ENCODE peak calls at places on chromosomes 2 and 18, in six cellular contexts. W is spleen, P is K562, L is stomach, M is GM23338, G is sigmoid colon. Z is an unnamed sample.

GRCh38 chr2:237640493-237640998 is 13.2 kb downstream of the LRRFIP1 start:
- DNase-seq in W (no peak), P (no peak), L (no peak), M (no peak), G (no peak), Z (no peak)

GRCh38 chr18:22124970-22125369 is 44.4 kb upstream of the GATA6 start:
- DNase-seq in W (no peak), P (no peak), L (no peak), M (no peak), G (no peak), Z (no peak)

GRCh38 chr2:40540026-40540425 is 88.1 kb upstream of the SLC8A1 start:
- DNase-seq in W (no peak), P (no peak), L (no peak), M (no peak), G (no peak), Z (no peak)

GRCh38 chr2:190649035-190649797 is at the start of gene NAB1:
- DNase-seq in W (peak; percentile 95), P (peak; percentile 35), L (peak; percentile 45), M (peak; percentile 72), G (peak; percentile 82), Z (peak; percentile 40)

GRCh38 chr18:50816767-50817166 is 3.0 kb downstream of the MRO start:
- DNase-seq in W (no peak), P (no peak), L (no peak), M (peak; percentile 46), G (no peak), Z (no peak)

GRCh38 chr2:225040862-225041209 is 1.4 kb downstream of the DOCK10 start:
- DNase-seq in W (peak; percentile 75), P (no peak), L (no peak), M (no peak), G (no peak), Z (no peak)

GRCh38 chr2:220181158-220181557 is 553.7 kb downstream of the SLC4A3 start:
- DNase-seq in W (no peak), P (no peak), L (no peak), M (no peak), G (no peak), Z (no peak)

GRCh38 chr2:147884796-147885195 is 40.0 kb downstream of the ACVR2A start:
- DNase-seq in W (no peak), P (no peak), L (no peak), M (no peak), G (no peak), Z (no peak)

GRCh38 chr2:20182241-20182931 is 42.5 kb downstream of the SDC1 start:
- DNase-seq in W (peak; percentile 59), P (peak; percentile 82), L (peak; percentile 95), M (no peak), G (peak; percentile 45), Z (peak; percentile 53)

GRCh38 chr2:172207916-172208315 is 105.2 kb upstream of the DLX2 start:
- DNase-seq in W (no peak), P (no peak), L (no peak), M (no peak), G (no peak), Z (no peak)

GRCh38 chr2:53584986-53585385 is 182.6 kb upstream of the CHAC2 start:
- DNase-seq in W (no peak), P (no peak), L (no peak), M (no peak), G (no peak), Z (no peak)

GRCh38 chr2:127216593-127216992 is 3.5 kb downstream of the CYP27C1 start:
- DNase-seq in W (no peak), P (no peak), L (no peak), M (no peak), G (no peak), Z (no peak)

GRCh38 chr2:85525567-85525966 is 13.4 kb upstream of the MAT2A start:
- DNase-seq in W (no peak), P (no peak), L (no peak), M (no peak), G (no peak), Z (no peak)

GRCh38 chr18:71849407-71849806 is 694.7 kb downstream of the CBLN2 start:
- DNase-seq in W (no peak), P (no peak), L (no peak), M (peak; percentile 3), G (no peak), Z (no peak)

GRCh38 chr2:69577467-69578200 is 65.9 kb downstream of the AAK1 start:
- DNase-seq in W (no peak), P (no peak), L (no peak), M (no peak), G (no peak), Z (no peak)

GRCh38 chr2:204896146-204896545 is 350.9 kb downstream of the PARD3B start:
- DNase-seq in W (no peak), P (no peak), L (no peak), M (no peak), G (no peak), Z (no peak)

GRCh38 chr2:175076272-175076671 is 71.1 kb upstream of the CHN1 start:
- DNase-seq in W (no peak), P (no peak), L (no peak), M (no peak), G (no peak), Z (no peak)

DNA sequence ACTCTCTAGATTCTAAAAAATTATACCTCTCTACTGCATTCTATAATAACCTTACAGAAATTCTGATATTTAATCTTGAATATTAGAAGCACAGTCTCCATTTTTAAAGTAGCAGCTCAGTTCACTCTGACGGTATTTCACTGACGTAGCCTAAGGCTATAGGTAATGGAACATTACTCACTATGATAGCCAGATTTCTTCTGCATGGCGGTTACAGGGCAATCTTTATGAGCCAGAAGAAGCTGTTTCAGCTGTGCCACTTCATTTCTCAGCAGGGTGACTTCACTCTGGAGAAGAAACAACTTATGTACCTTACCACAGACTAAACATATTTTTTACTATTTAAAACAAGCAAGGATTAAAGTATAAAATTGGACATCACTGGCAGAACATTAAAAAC is 75.3 kb upstream of the CHN1 start:
- DNase-seq in W (no peak), P (no peak), L (no peak), M (no peak), G (no peak), Z (no peak)
- TF ChIP-seq POLR2AphosphoS5 in W (no peak), P (no peak), L (no peak), M (no peak), G (no peak), Z (no peak)

GRCh38 chr18:34658101-34658500 is 52.0 kb upstream of the DTNA start:
- DNase-seq in W (no peak), P (no peak), L (no peak), M (no peak), G (no peak), Z (no peak)
- H3K4me1 ChIP-seq in W (peaks cover 3% of the 10 kb centered on the region), P (no peaks in the 10 kb centered on the region), L (peaks cover 16% of the 10 kb centered on the region), M (peaks cover 55% of the 10 kb centered on the region), G (no peaks in the 10 kb centered on the region), Z (no peaks in the 10 kb centered on the region)

DNA sequence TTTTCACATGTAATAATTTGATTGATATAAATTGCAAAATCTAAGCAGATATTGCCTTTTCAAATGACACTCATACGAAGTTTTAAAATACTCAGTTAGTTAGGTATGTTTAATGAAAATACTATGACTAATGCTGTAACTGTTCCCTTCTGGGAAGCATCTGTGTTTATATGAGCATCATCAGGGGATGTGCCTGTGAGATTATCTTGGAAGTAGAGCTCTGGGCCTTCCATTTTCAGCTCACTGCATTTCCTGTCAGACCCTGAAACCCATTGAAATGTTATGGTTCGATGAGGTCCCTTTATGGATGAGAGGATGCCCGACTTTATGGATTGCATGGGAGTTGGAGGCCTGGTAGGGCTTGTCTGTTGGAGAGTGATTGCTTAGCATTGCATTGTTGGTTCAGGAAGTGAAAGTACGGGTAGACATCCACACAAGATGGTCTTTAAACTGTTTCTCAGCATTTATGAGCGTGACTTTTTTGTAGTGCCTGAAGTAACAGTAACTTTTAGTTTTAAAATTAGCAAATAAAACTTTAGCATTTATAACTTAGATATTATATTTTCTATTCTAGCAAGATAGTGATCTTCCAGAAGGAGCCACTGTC is 28.7 kb downstream of the ELP2 start:
- DNase-seq in W (no peak), P (no peak), L (no peak), M (no peak), G (no peak), Z (no peak)
- H3K27ac ChIP-seq in W (no peak overlapping the region), P (no peak overlapping the region), L (no peak overlapping the region), M (no peak overlapping the region), G (peak overlapping the region; percentile 53), Z (no peak overlapping the region)

GRCh38 chr2:234848578-234848977 is 103.2 kb upstream of the SH3BP4 start:
- DNase-seq in W (no peak), P (no peak), L (no peak), M (no peak), G (no peak), Z (no peak)
- TF ChIP-seq POLR2AphosphoS5 in W (no peak), P (no peak), L (no peak), M (no peak), G (no peak), Z (no peak)

GRCh38 chr2:202037086-202037485 is 3.4 kb downstream of the FZD7 start:
- DNase-seq in W (no peak), P (no peak), L (no peak), M (no peak), G (peak; percentile 77), Z (no peak)

GRCh38 chr2:202036601-202037037 is 3.0 kb downstream of the FZD7 start:
- DNase-seq in W (no peak), P (peak; percentile 12), L (no peak), M (no peak), G (peak; percentile 75), Z (no peak)

GRCh38 chr2:202035089-202035940 is 1.7 kb downstream of the FZD7 start:
- DNase-seq in W (peak; percentile 83), P (no peak), L (peak; percentile 43), M (peak; percentile 64), G (peak; percentile 91), Z (peak; percentile 63)

GRCh38 chr2:202034249-202035088 is 814 bp downstream of the FZD7 start:
- DNase-seq in W (peak; percentile 84), P (peak; percentile 30), L (no peak), M (no peak), G (peak; percentile 69), Z (no peak)

DNA sequence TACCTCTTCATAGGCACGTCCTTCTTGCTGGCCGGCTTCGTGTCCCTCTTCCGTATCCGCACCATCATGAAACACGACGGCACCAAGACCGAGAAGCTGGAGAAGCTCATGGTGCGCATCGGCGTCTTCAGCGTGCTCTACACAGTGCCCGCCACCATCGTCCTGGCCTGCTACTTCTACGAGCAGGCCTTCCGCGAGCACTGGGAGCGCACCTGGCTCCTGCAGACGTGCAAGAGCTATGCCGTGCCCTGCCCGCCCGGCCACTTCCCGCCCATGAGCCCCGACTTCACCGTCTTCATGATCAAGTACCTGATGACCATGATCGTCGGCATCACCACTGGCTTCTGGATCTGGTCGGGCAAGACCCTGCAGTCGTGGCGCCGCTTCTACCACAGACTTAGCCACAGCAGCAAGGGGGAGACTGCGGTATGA is 2.3 kb downstream of the FZD7 start:
- DNase-seq in W (peak; percentile 77), P (no peak), L (no peak), M (no peak), G (peak; percentile 77), Z (no peak)
- H3K4me1 ChIP-seq in W (peaks cover 14% of the 10 kb centered on the region), P (peaks cover 12% of the 10 kb centered on the region), L (peaks cover 39% of the 10 kb centered on the region), M (peaks cover 19% of the 10 kb centered on the region), G (no peaks in the 10 kb centered on the region), Z (no peaks in the 10 kb centered on the region)